ENCODE peak calls at places on chromosome 9, in five cellular contexts. One of them, this sample, is unnamed.

GRCh38 chr9:93679536-93680444 is 103.4 kb downstream of the PHF2 start:
- DNase-seq in transverse colon: no peak
- DNase-seq in progenitor cell of endocrine pancreas: peak
- DNase-seq in GM13977: no peak
- DNase-seq in activated B cell treated with CpG ODN at 0.5 μM for 24 hours: peak
- DNase-seq in this sample: peak

GRCh38 chr9:95031711-95032461 is 285.6 kb downstream of the FANCC start:
- DNase-seq in progenitor cell of endocrine pancreas: peak
- DNase-seq in transverse colon: no peak
- DNase-seq in activated B cell treated with CpG ODN at 0.5 μM for 24 hours: no peak
- DNase-seq in GM13977: no peak
- DNase-seq in this sample: no peak

GRCh38 chr9:131104016-131104740 is 7.8 kb downstream of the AIF1L start:
- DNase-seq in activated B cell treated with CpG ODN at 0.5 μM for 24 hours: no peak
- DNase-seq in GM13977: no peak
- DNase-seq in progenitor cell of endocrine pancreas: no peak
- DNase-seq in transverse colon: no peak
- DNase-seq in this sample: no peak

GRCh38 chr9:114271556-114272510 is 51.1 kb upstream of the ORM1 start:
- DNase-seq in progenitor cell of endocrine pancreas: no peak
- DNase-seq in activated B cell treated with CpG ODN at 0.5 μM for 24 hours: no peak
- DNase-seq in GM13977: no peak
- DNase-seq in transverse colon: peak
- DNase-seq in this sample: no peak

GRCh38 chr9:86557063-86557766 is 203.0 kb upstream of the TUT7 start:
- DNase-seq in activated B cell treated with CpG ODN at 0.5 μM for 24 hours: no peak
- DNase-seq in progenitor cell of endocrine pancreas: no peak
- DNase-seq in GM13977: no peak
- DNase-seq in transverse colon: no peak
- DNase-seq in this sample: no peak

GRCh38 chr9:71237051-71237450 is 115.6 kb upstream of the TRPM3 start:
- DNase-seq in progenitor cell of endocrine pancreas: no peak
- DNase-seq in transverse colon: no peak
- DNase-seq in activated B cell treated with CpG ODN at 0.5 μM for 24 hours: no peak
- DNase-seq in GM13977: no peak
- DNase-seq in this sample: no peak

GRCh38 chr9:75432386-75432785 is 344.1 kb downstream of the OSTF1 start:
- DNase-seq in GM13977: no peak
- DNase-seq in activated B cell treated with CpG ODN at 0.5 μM for 24 hours: no peak
- DNase-seq in progenitor cell of endocrine pancreas: no peak
- DNase-seq in transverse colon: no peak
- DNase-seq in this sample: no peak

GRCh38 chr9:102995033-102995432 is at the start of gene CYLC2:
- DNase-seq in progenitor cell of endocrine pancreas: no peak
- DNase-seq in activated B cell treated with CpG ODN at 0.5 μM for 24 hours: no peak
- DNase-seq in transverse colon: no peak
- DNase-seq in GM13977: no peak
- DNase-seq in this sample: no peak

GRCh38 chr9:111098093-111098492 is 59.8 kb upstream of the LPAR1 start:
- DNase-seq in progenitor cell of endocrine pancreas: no peak
- DNase-seq in activated B cell treated with CpG ODN at 0.5 μM for 24 hours: no peak
- DNase-seq in GM13977: no peak
- DNase-seq in transverse colon: no peak
- DNase-seq in this sample: no peak

GRCh38 chr9:108149346-108149745 is 659.8 kb upstream of the KLF4 start:
- DNase-seq in progenitor cell of endocrine pancreas: no peak
- DNase-seq in activated B cell treated with CpG ODN at 0.5 μM for 24 hours: no peak
- DNase-seq in GM13977: no peak
- DNase-seq in transverse colon: no peak
- DNase-seq in this sample: no peak

GRCh38 chr9:123420560-123421210 is 64.7 kb downstream of the CRB2 start:
- DNase-seq in transverse colon: no peak
- DNase-seq in GM13977: no peak
- DNase-seq in activated B cell treated with CpG ODN at 0.5 μM for 24 hours: no peak
- DNase-seq in progenitor cell of endocrine pancreas: no peak
- DNase-seq in this sample: no peak

GRCh38 chr9:137127301-137128157 is 11.4 kb upstream of the GRIN1 start:
- DNase-seq in activated B cell treated with CpG ODN at 0.5 μM for 24 hours: no peak
- DNase-seq in transverse colon: peak
- DNase-seq in GM13977: no peak
- DNase-seq in progenitor cell of endocrine pancreas: no peak
- DNase-seq in this sample: no peak

GRCh38 chr9:19117039-19117716 is 10.1 kb downstream of the PLIN2 start:
- DNase-seq in activated B cell treated with CpG ODN at 0.5 μM for 24 hours: no peak
- DNase-seq in transverse colon: no peak
- DNase-seq in progenitor cell of endocrine pancreas: no peak
- DNase-seq in GM13977: no peak
- DNase-seq in this sample: no peak

GRCh38 chr9:76474419-76474818 is 15.4 kb downstream of the GCNT1 start:
- DNase-seq in GM13977: no peak
- DNase-seq in transverse colon: no peak
- DNase-seq in progenitor cell of endocrine pancreas: no peak
- DNase-seq in activated B cell treated with CpG ODN at 0.5 μM for 24 hours: no peak
- DNase-seq in this sample: no peak

GRCh38 chr9:132175431-132175830 is 13.6 kb downstream of the NTNG2 start:
- DNase-seq in activated B cell treated with CpG ODN at 0.5 μM for 24 hours: no peak
- DNase-seq in GM13977: no peak
- DNase-seq in transverse colon: no peak
- DNase-seq in progenitor cell of endocrine pancreas: no peak
- DNase-seq in this sample: no peak

GRCh38 chr9:98056403-98057094 is at the start of gene NANS:
- DNase-seq in activated B cell treated with CpG ODN at 0.5 μM for 24 hours: peak
- DNase-seq in progenitor cell of endocrine pancreas: peak
- DNase-seq in GM13977: peak
- DNase-seq in transverse colon: peak
- DNase-seq in this sample: peak

GRCh38 chr9:97556721-97557605 is 55.5 kb downstream of the TMOD1 start:
- DNase-seq in progenitor cell of endocrine pancreas: no peak
- DNase-seq in transverse colon: no peak
- DNase-seq in activated B cell treated with CpG ODN at 0.5 μM for 24 hours: no peak
- DNase-seq in GM13977: no peak
- DNase-seq in this sample: no peak

GRCh38 chr9:22156586-22156985 is 147.5 kb upstream of the CDKN2B start:
- DNase-seq in transverse colon: no peak
- DNase-seq in GM13977: no peak
- DNase-seq in progenitor cell of endocrine pancreas: no peak
- DNase-seq in activated B cell treated with CpG ODN at 0.5 μM for 24 hours: no peak
- DNase-seq in this sample: no peak

DNA sequence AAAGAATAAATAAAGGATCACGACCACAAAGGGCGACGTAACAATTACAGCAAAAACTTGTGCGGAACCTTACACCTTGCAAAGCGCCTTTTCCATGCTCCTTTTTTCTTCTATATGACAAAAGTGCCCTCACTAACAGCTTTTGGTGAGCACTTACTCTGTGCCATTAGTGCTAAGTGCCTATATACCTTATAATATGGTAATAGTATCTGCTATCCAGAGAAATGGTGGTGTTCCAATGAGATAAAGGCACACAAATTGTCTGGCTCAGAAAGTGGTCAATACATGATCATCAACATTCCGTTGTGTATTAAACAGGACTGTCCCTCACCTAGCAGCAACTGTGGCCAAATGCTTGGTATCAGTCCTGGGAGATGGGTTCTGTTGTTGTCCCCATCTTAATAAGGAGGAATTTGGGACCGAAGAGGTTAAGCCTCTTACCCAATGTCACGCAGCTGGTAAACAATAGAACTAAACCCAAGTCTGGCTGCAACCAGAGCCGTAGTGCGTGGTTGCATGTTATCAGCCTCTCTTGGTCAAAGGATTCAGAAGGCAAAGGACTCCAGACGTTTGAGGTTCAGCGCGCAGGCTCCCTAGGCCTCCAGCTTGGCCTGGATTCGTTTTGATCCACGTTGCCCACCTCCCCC is 559 bp upstream of the TOR2A start:
- DNase-seq in transverse colon: no peak
- DNase-seq in activated B cell treated with CpG ODN at 0.5 μM for 24 hours: no peak
- DNase-seq in GM13977: no peak
- DNase-seq in progenitor cell of endocrine pancreas: no peak
- DNase-seq in this sample: no peak
- TF ChIP-seq CTCF in transverse colon: no peak
- TF ChIP-seq CTCF in activated B cell treated with CpG ODN at 0.5 μM for 24 hours: no peak
- TF ChIP-seq CTCF in GM13977: no peak
- TF ChIP-seq CTCF in progenitor cell of endocrine pancreas: no peak
- TF ChIP-seq CTCF in this sample: no peak

GRCh38 chr9:122356627-122357026 is 14.2 kb upstream of the PTGS1 start:
- DNase-seq in activated B cell treated with CpG ODN at 0.5 μM for 24 hours: no peak
- DNase-seq in GM13977: no peak
- DNase-seq in progenitor cell of endocrine pancreas: no peak
- DNase-seq in transverse colon: no peak
- DNase-seq in this sample: no peak
- TF ChIP-seq CTCF in activated B cell treated with CpG ODN at 0.5 μM for 24 hours: no peak
- TF ChIP-seq CTCF in GM13977: peak
- TF ChIP-seq CTCF in progenitor cell of endocrine pancreas: peak
- TF ChIP-seq CTCF in transverse colon: no peak
- TF ChIP-seq CTCF in this sample: peak

GRCh38 chr9:8766096-8766495 is 966.5 kb upstream of the DMAC1 start:
- DNase-seq in progenitor cell of endocrine pancreas: no peak
- DNase-seq in transverse colon: no peak
- DNase-seq in activated B cell treated with CpG ODN at 0.5 μM for 24 hours: no peak
- DNase-seq in GM13977: no peak
- DNase-seq in this sample: no peak

GRCh38 chr9:8760000-8760767 is 960.6 kb upstream of the DMAC1 start:
- DNase-seq in transverse colon: no peak
- DNase-seq in progenitor cell of endocrine pancreas: no peak
- DNase-seq in activated B cell treated with CpG ODN at 0.5 μM for 24 hours: no peak
- DNase-seq in GM13977: no peak
- DNase-seq in this sample: no peak

GRCh38 chr9:8764041-8764440 is 964.5 kb upstream of the DMAC1 start:
- DNase-seq in transverse colon: no peak
- DNase-seq in GM13977: no peak
- DNase-seq in progenitor cell of endocrine pancreas: no peak
- DNase-seq in activated B cell treated with CpG ODN at 0.5 μM for 24 hours: no peak
- DNase-seq in this sample: no peak

GRCh38 chr9:8762676-8763075 is 963.1 kb upstream of the DMAC1 start:
- DNase-seq in progenitor cell of endocrine pancreas: no peak
- DNase-seq in transverse colon: peak
- DNase-seq in activated B cell treated with CpG ODN at 0.5 μM for 24 hours: no peak
- DNase-seq in GM13977: no peak
- DNase-seq in this sample: no peak
- TF ChIP-seq CTCF in progenitor cell of endocrine pancreas: no peak
- TF ChIP-seq CTCF in transverse colon: peak
- TF ChIP-seq CTCF in activated B cell treated with CpG ODN at 0.5 μM for 24 hours: no peak
- TF ChIP-seq CTCF in GM13977: no peak
- TF ChIP-seq CTCF in this sample: no peak

GRCh38 chr9:36985061-36985768 is 48.9 kb downstream of the PAX5 start:
- DNase-seq in activated B cell treated with CpG ODN at 0.5 μM for 24 hours: no peak
- DNase-seq in GM13977: no peak
- DNase-seq in transverse colon: no peak
- DNase-seq in progenitor cell of endocrine pancreas: no peak
- DNase-seq in this sample: no peak

GRCh38 chr9:36974731-36975130 is 59.3 kb downstream of the PAX5 start:
- DNase-seq in GM13977: no peak
- DNase-seq in activated B cell treated with CpG ODN at 0.5 μM for 24 hours: no peak
- DNase-seq in transverse colon: no peak
- DNase-seq in progenitor cell of endocrine pancreas: no peak
- DNase-seq in this sample: no peak

GRCh38 chr9:36985769-36986547 is 48.1 kb downstream of the PAX5 start:
- DNase-seq in GM13977: no peak
- DNase-seq in transverse colon: no peak
- DNase-seq in activated B cell treated with CpG ODN at 0.5 μM for 24 hours: no peak
- DNase-seq in progenitor cell of endocrine pancreas: peak
- DNase-seq in this sample: no peak

GRCh38 chr9:36976371-36977030 is 57.6 kb downstream of the PAX5 start:
- DNase-seq in GM13977: no peak
- DNase-seq in activated B cell treated with CpG ODN at 0.5 μM for 24 hours: no peak
- DNase-seq in progenitor cell of endocrine pancreas: no peak
- DNase-seq in transverse colon: no peak
- DNase-seq in this sample: no peak

DNA sequence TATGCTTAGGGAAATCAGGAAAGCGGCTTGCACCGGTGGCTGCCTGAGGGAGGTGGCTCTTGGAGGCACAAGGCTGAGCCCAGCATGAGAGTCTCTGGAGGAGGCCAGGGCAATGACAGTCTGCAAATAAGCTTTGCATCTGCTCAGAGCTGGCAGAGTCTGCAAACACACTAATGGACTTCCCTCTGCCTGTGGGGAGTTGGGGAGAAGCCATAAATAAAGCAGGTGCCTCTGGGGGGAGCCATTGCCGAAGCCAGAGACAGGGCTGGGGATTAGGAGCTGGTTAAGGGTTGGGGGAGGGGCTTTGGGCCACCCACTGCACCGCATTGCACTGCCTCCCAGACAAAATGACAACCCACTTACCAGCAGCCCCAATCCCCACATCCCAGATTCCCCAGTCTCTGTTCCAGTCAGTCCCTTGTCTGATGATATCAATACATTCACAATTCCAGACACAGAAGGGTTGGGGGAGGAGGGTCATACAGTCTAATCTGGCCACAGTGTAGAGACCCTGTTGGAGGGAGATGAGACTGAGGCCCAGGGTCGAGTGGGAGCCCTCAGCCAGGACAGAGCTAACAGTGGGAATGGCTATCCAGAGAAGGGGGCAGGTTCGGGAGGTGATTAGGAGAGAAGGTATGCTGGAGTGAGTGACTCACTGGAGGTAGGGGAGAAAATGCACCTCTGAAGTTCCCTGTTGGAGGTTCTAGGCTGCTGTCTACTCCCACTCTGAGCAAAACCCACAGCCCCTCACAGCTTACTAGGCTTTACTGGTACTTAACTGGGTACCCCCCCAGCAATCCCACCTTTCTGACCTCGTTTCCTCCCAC is 53.7 kb downstream of the PAX5 start:
- DNase-seq in transverse colon: no peak
- DNase-seq in progenitor cell of endocrine pancreas: no peak
- DNase-seq in activated B cell treated with CpG ODN at 0.5 μM for 24 hours: no peak
- DNase-seq in GM13977: no peak
- DNase-seq in this sample: no peak
- TF ChIP-seq CTCF in transverse colon: no peak
- TF ChIP-seq CTCF in progenitor cell of endocrine pancreas: peak
- TF ChIP-seq CTCF in activated B cell treated with CpG ODN at 0.5 μM for 24 hours: no peak
- TF ChIP-seq CTCF in GM13977: peak
- TF ChIP-seq CTCF in this sample: no peak

GRCh38 chr9:908806-909205 is 67.3 kb downstream of the DMRT1 start:
- DNase-seq in transverse colon: no peak
- DNase-seq in GM13977: no peak
- DNase-seq in activated B cell treated with CpG ODN at 0.5 μM for 24 hours: no peak
- DNase-seq in progenitor cell of endocrine pancreas: no peak
- DNase-seq in this sample: no peak

GRCh38 chr9:912776-913175 is 63.7 kb upstream of the DMRT3 start:
- DNase-seq in activated B cell treated with CpG ODN at 0.5 μM for 24 hours: no peak
- DNase-seq in progenitor cell of endocrine pancreas: no peak
- DNase-seq in GM13977: no peak
- DNase-seq in transverse colon: no peak
- DNase-seq in this sample: no peak

DNA sequence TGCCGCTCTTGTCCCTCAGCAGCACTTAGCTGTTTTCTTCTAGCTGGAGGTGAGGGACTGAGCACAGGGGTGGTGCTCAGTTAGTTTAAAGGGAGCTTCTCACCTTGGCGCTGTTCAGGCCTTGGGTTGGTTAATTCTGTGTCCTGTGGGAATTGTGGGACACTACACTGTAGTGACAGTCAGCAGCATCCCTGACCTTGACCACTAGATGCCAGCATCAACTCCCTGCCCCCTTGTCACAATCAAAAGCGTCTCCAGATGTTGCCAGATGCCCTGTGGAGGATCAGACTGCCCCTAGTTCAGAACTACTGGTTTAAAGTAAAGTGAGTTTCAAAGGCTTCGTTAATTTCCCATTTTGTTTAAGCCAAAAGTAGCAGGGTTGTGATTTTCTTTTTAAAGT is 65.5 kb upstream of the DMRT3 start:
- DNase-seq in transverse colon: no peak
- DNase-seq in progenitor cell of endocrine pancreas: no peak
- DNase-seq in GM13977: no peak
- DNase-seq in activated B cell treated with CpG ODN at 0.5 μM for 24 hours: no peak
- DNase-seq in this sample: no peak
- TF ChIP-seq CTCF in transverse colon: no peak
- TF ChIP-seq CTCF in progenitor cell of endocrine pancreas: no peak
- TF ChIP-seq CTCF in GM13977: no peak
- TF ChIP-seq CTCF in activated B cell treated with CpG ODN at 0.5 μM for 24 hours: no peak
- TF ChIP-seq CTCF in this sample: no peak

GRCh38 chr9:2066312-2067273 is 51.4 kb downstream of the SMARCA2 start:
- DNase-seq in transverse colon: no peak
- DNase-seq in progenitor cell of endocrine pancreas: no peak
- DNase-seq in GM13977: no peak
- DNase-seq in activated B cell treated with CpG ODN at 0.5 μM for 24 hours: no peak
- DNase-seq in this sample: no peak
- TF ChIP-seq CTCF in transverse colon: no peak
- TF ChIP-seq CTCF in progenitor cell of endocrine pancreas: no peak
- TF ChIP-seq CTCF in GM13977: peak
- TF ChIP-seq CTCF in activated B cell treated with CpG ODN at 0.5 μM for 24 hours: no peak
- TF ChIP-seq CTCF in this sample: no peak